ENCODE peak calls at places on chromosome 10, in ten cellular contexts. Y is breast epithelium, D is dorsolateral prefrontal cortex, P is fibroblast of lung, E is upper lobe of left lung, J is AG04450, Q is GM06990, B is BE2C, Z is hepatocyte, C is Panc1. N is an unnamed sample.

GRCh38 chr10:131881104-131881880 is 19.5 kb upstream of the PPP2R2D start:
- DNase-seq in Y (no peak), D (no peak), P (no peak), E (no peak), J (no peak), Q (no peak), B (no peak), Z (no peak), C (no peak), N (no peak)

GRCh38 chr10:50862719-50863118 is 22.7 kb downstream of the A1CF start:
- DNase-seq in Y (no peak), D (no peak), P (no peak), E (no peak), J (no peak), Q (no peak), B (no peak), Z (no peak), C (no peak), N (no peak)

GRCh38 chr10:106498675-106499074 is 665.8 kb downstream of the SORCS1 start:
- DNase-seq in Y (no peak), D (no peak), P (no peak), E (no peak), J (no peak), Q (no peak), B (no peak), Z (no peak), C (no peak), N (no peak)

GRCh38 chr10:10725196-10725595 is 292.5 kb upstream of the CELF2 start:
- DNase-seq in Y (no peak), D (no peak), P (no peak), E (no peak), J (no peak), Q (no peak), B (no peak), Z (no peak), C (no peak), N (no peak)

GRCh38 chr10:33376476-33376875 is 42.0 kb upstream of the NRP1 start:
- DNase-seq in Y (no peak), D (no peak), P (no peak), E (no peak), J (no peak), Q (no peak), B (no peak), Z (no peak), C (no peak), N (no peak)

GRCh38 chr10:79052311-79053080 is 16.3 kb upstream of the ZMIZ1 start:
- DNase-seq in Y (no peak), D (peak), P (peak), E (peak), J (no peak), Q (no peak), B (peak), Z (peak), C (no peak), N (no peak)

GRCh38 chr10:12241810-12242529 is 46.0 kb downstream of the CDC123 start:
- DNase-seq in Y (no peak), D (no peak), P (peak), E (no peak), J (no peak), Q (no peak), B (no peak), Z (no peak), C (no peak), N (no peak)

GRCh38 chr10:63157845-63158624 is 24.9 kb downstream of the NRBF2 start:
- DNase-seq in Y (no peak), D (no peak), P (peak), E (no peak), J (peak), Q (peak), B (peak), Z (peak), C (peak), N (peak)

GRCh38 chr10:125567529-125567928 is 115.4 kb downstream of the TEX36 start:
- DNase-seq in Y (no peak), D (no peak), P (no peak), E (no peak), J (no peak), Q (no peak), B (no peak), Z (no peak), C (no peak), N (no peak)

GRCh38 chr10:71664585-71664984 is 55.0 kb downstream of the C10orf105 start:
- DNase-seq in Y (no peak), D (no peak), P (no peak), E (no peak), J (no peak), Q (no peak), B (no peak), Z (no peak), C (no peak), N (no peak)

GRCh38 chr10:127762925-127763324 is 25.9 kb downstream of the FOXI2 start:
- DNase-seq in Y (no peak), D (no peak), P (no peak), E (no peak), J (no peak), Q (no peak), B (no peak), Z (no peak), C (no peak), N (no peak)

GRCh38 chr10:103629581-103629980 is 136.1 kb downstream of the NEURL1 start:
- DNase-seq in Y (no peak), D (no peak), P (no peak), E (no peak), J (no peak), Q (no peak), B (no peak), Z (no peak), C (no peak), N (no peak)

GRCh38 chr10:17744395-17744841 is 7.6 kb upstream of the TMEM236 start:
- DNase-seq in Y (no peak), D (no peak), P (no peak), E (no peak), J (no peak), Q (no peak), B (no peak), Z (no peak), C (no peak), N (no peak)

GRCh38 chr10:17768957-17769356 is 17.0 kb downstream of the TMEM236 start:
- DNase-seq in Y (no peak), D (no peak), P (peak), E (no peak), J (no peak), Q (no peak), B (no peak), Z (no peak), C (no peak), N (no peak)

GRCh38 chr10:80489371-80490112 is 35.4 kb downstream of the TSPAN14 start:
- DNase-seq in Y (no peak), D (no peak), P (no peak), E (no peak), J (no peak), Q (no peak), B (no peak), Z (no peak), C (no peak), N (no peak)

GRCh38 chr10:129471447-129471846 is 4.4 kb downstream of the MGMT start:
- DNase-seq in Y (no peak), D (no peak), P (no peak), E (no peak), J (no peak), Q (no peak), B (no peak), Z (no peak), C (no peak), N (no peak)

GRCh38 chr10:78524941-78525340 is 491.3 kb downstream of the RPS24 start:
- DNase-seq in Y (no peak), D (no peak), P (no peak), E (peak), J (no peak), Q (no peak), B (peak), Z (no peak), C (no peak), N (no peak)

GRCh38 chr10:101354584-101355070 is 662 bp downstream of the BTRC start:
- DNase-seq in Y (no peak), D (no peak), P (no peak), E (no peak), J (no peak), Q (no peak), B (no peak), Z (no peak), C (no peak), N (no peak)

GRCh38 chr10:26454891-26455290 is 16.8 kb downstream of the APBB1IP start:
- DNase-seq in Y (no peak), D (no peak), P (no peak), E (no peak), J (no peak), Q (no peak), B (no peak), Z (no peak), C (no peak), N (no peak)
- H3K4me3 ChIP-seq in Y (no peak), D (no peak), P (no peak), E (no peak), J (no peak), Q (no peak), B (no peak), Z (no peak), C (no peak), N (no peak)

GRCh38 chr10:115745943-115746342 is 527.1 kb downstream of the GFRA1 start:
- DNase-seq in Y (no peak), D (no peak), P (no peak), E (no peak), J (no peak), Q (no peak), B (no peak), Z (no peak), C (no peak), N (no peak)
- TF ChIP-seq CTCF in Y (no peak), D (no peak), P (no peak), E (no peak), J (no peak), Q (no peak), B (no peak), Z (no peak), C (no peak), N (no peak)

DNA sequence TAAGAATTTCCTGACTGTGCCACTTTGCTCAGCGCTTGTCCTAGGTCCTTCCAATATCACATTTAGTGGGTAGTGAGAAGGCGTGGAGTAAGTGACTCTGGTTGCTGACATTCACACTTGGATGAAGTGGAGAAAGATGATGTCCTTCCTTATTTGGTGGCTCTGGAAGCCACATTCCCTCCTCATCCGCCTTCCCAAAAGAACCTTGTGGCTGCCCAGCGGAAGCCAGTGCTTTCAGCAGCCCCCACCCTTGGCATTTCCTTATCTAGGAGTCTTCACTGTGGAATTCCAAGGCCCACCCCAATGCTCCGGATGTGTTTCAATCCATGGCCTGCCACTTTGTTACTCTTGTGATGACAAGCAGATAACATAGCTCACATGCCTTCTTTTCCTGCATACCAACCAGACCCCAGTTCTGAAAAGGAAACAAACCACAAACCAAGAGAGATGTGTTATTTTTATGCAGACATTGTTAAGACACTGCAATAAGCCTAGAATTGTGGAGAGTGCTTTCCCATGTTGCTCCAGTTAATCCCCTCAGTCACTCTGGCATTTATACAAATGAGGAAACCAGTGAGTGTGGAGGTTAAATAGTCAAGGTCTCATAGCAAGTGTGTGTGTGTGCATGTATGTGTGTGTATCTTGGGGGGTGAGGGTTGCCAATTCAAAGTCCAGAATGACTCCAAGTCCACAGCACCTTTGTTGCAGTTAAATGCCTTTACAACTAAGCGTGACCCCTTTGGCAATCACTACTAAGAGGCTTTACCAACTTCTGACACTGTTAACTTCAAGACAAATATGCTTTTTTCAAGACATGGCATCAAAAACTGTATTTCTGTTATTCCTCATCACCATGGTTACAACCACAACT is 10.3 kb upstream of the ANKRD1 start:
- DNase-seq in Y (peak), D (no peak), P (peak), E (peak), J (peak), Q (no peak), B (no peak), Z (peak), C (no peak), N (peak)
- H3K4me3 ChIP-seq in Y (no peak), D (no peak), P (no peak), E (no peak), J (no peak), Q (no peak), B (no peak), Z (no peak), C (no peak), N (no peak)

GRCh38 chr10:59864141-59864962 is 42.0 kb downstream of the CCDC6 start:
- DNase-seq in Y (no peak), D (no peak), P (no peak), E (no peak), J (no peak), Q (no peak), B (no peak), Z (no peak), C (no peak), N (no peak)

GRCh38 chr10:59870152-59870551 is 36.2 kb downstream of the CCDC6 start:
- DNase-seq in Y (no peak), D (no peak), P (no peak), E (no peak), J (no peak), Q (no peak), B (no peak), Z (no peak), C (no peak), N (no peak)

GRCh38 chr10:59867590-59867989 is 38.8 kb downstream of the CCDC6 start:
- DNase-seq in Y (no peak), D (no peak), P (no peak), E (no peak), J (no peak), Q (no peak), B (no peak), Z (no peak), C (no peak), N (no peak)

GRCh38 chr10:59868974-59869940 is 37.1 kb downstream of the CCDC6 start:
- DNase-seq in Y (no peak), D (no peak), P (no peak), E (peak), J (no peak), Q (no peak), B (no peak), Z (no peak), C (no peak), N (no peak)

DNA sequence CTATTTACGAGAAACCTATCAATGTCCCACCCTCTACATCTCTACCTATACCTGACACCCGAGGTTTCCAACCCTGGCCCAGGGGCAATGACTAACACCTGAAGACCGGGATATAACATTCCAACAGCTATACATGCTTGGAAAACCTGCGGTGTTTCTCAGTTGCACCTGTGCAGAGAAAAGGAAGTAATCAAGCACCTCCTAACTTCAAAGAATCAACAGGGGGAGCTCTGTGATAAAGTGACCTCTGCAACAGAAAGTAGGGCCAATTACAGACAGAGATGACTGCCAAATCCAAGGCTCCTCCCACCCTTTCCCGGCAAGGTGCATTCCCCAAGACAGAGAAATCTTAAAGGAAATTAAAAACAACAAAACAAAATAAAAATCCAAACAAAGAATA is 41.3 kb downstream of the CCDC6 start:
- DNase-seq in Y (peak), D (no peak), P (peak), E (peak), J (no peak), Q (no peak), B (no peak), Z (peak), C (no peak), N (no peak)
- TF ChIP-seq CTCF in Y (no peak), D (peak), P (no peak), E (peak), J (peak), Q (peak), B (peak), Z (peak), C (peak), N (peak)

GRCh38 chr10:119700321-119700954 is 25.4 kb upstream of the INPP5F start:
- DNase-seq in Y (no peak), D (no peak), P (no peak), E (no peak), J (no peak), Q (peak), B (no peak), Z (no peak), C (no peak), N (no peak)
- H3K4me3 ChIP-seq in Y (no peak), D (no peak), P (no peak), E (no peak), J (no peak), Q (no peak), B (no peak), Z (no peak), C (no peak), N (no peak)